ENCODE peak calls at places on chromosomes 16 and 17, in four cellular contexts. Z is putamen; X is stimulated activated CD4-positive, alpha-beta T cell treated with anti-CD3 and anti-CD28 coated beads, Interleukin-4, amount 100 ng/mL, for 48 hours; M is upper lobe of right lung. C is an unnamed sample.

GRCh38 chr17:81693491-81694360 is 9.4 kb upstream of the MRPL12 start:
- DNase-seq in Z (no peak), X (no peak), M (no peak), C (no peak)

GRCh38 chr17:66152756-66153155 is 39.2 kb downstream of the CEP112 start:
- DNase-seq in Z (no peak), X (no peak), M (no peak), C (no peak)

GRCh38 chr17:57485916-57486315 is 229.6 kb downstream of the MSI2 start:
- DNase-seq in Z (no peak), X (no peak), M (no peak), C (no peak)

GRCh38 chr16:89332248-89333245 is 115.0 kb downstream of the ZNF778 start:
- DNase-seq in Z (no peak), X (no peak), M (peak; percentile 35), C (no peak)

GRCh38 chr17:49069585-49070273 is 62.8 kb upstream of the B4GALNT2 start:
- DNase-seq in Z (no peak), X (no peak), M (no peak), C (no peak)

GRCh38 chr17:48890086-48890485 is 2.5 kb upstream of the ATP5MC1 start:
- DNase-seq in Z (no peak), X (no peak), M (no peak), C (no peak)

GRCh38 chr16:86048221-86048620 is 149.3 kb downstream of the IRF8 start:
- DNase-seq in Z (no peak), X (no peak), M (peak; percentile 59), C (no peak)

GRCh38 chr17:15431201-15431600 is 36.2 kb downstream of the CDRT4 start:
- DNase-seq in Z (no peak), X (no peak), M (no peak), C (no peak)

GRCh38 chr16:2824626-2825025 is 5.5 kb upstream of the ZG16B start:
- DNase-seq in Z (no peak), X (no peak), M (peak; percentile 35), C (no peak)

GRCh38 chr17:3888343-3889171 is 4.3 kb downstream of the CAMKK1 start:
- DNase-seq in Z (no peak), X (no peak), M (no peak), C (no peak)

GRCh38 chr16:4316103-4316731 is 350 bp downstream of the GLIS2 start:
- DNase-seq in Z (no peak), X (no peak), M (peak; percentile 75), C (no peak)

GRCh38 chr16:27154573-27155521 is 48.5 kb upstream of the KDM8 start:
- DNase-seq in Z (peak; percentile 8), X (peak; percentile 83), M (peak; percentile 80), C (peak; percentile 58)

GRCh38 chr16:85123891-85124635 is 11.8 kb upstream of the CIBAR2 start:
- DNase-seq in Z (peak; percentile 39), X (no peak), M (no peak), C (no peak)

GRCh38 chr16:81319221-81319912 is 4.6 kb downstream of the GAN start:
- DNase-seq in Z (no peak), X (no peak), M (no peak), C (no peak)

GRCh38 chr17:56785396-56785795 is 48.3 kb downstream of the C17orf67 start:
- DNase-seq in Z (no peak), X (no peak), M (no peak), C (no peak)

GRCh38 chr17:78879679-78880186 is 23.3 kb downstream of the CEP295NL start:
- DNase-seq in Z (no peak), X (no peak), M (peak; percentile 76), C (no peak)

GRCh38 chr16:47713225-47713595 is 252.1 kb downstream of the PHKB start:
- DNase-seq in Z (no peak), X (no peak), M (no peak), C (no peak)

GRCh38 chr17:44269118-44269794 is 1.3 kb upstream of the SLC4A1 start:
- DNase-seq in Z (no peak), X (no peak), M (no peak), C (no peak)

GRCh38 chr17:76667786-76668453 is 24.4 kb upstream of the ST6GALNAC1 start:
- DNase-seq in Z (no peak), X (no peak), M (no peak), C (no peak)

GRCh38 chr16:88768041-88768876 is 16.8 kb downstream of the PIEZO1 start:
- DNase-seq in Z (no peak), X (no peak), M (peak; percentile 93), C (no peak)

GRCh38 chr17:13704333-13704732 is 102.6 kb upstream of the HS3ST3A1 start:
- DNase-seq in Z (no peak), X (no peak), M (no peak), C (no peak)

GRCh38 chr16:30028438-30029093 is 2.5 kb downstream of the TLCD3B start:
- DNase-seq in Z (no peak), X (no peak), M (no peak), C (no peak)

GRCh38 chr17:32627233-32628008 is 140.6 kb downstream of the CDK5R1 start:
- DNase-seq in Z (peak; percentile 83), X (no peak), M (no peak), C (no peak)

GRCh38 chr17:32117399-32117798 is 24.9 kb upstream of the RHOT1 start:
- DNase-seq in Z (no peak), X (no peak), M (no peak), C (no peak)

GRCh38 chr16:72838999-72839398 is 208.9 kb downstream of the ZFHX3 start:
- DNase-seq in Z (no peak), X (no peak), M (no peak), C (no peak)

GRCh38 chr17:74135391-74136167 is 67.9 kb upstream of the RPL38 start:
- DNase-seq in Z (no peak), X (no peak), M (peak; percentile 38), C (no peak)

GRCh38 chr16:84198401-84198800 is 7.4 kb downstream of the ADAD2 start:
- DNase-seq in Z (no peak), X (no peak), M (no peak), C (no peak)